ENCODE peak calls at places on chromosomes 1 and 21, in six cellular contexts. S is brain microvascular endothelial cell, X is fibroblast of the aortic adventitia, V is aorta, U is coronary artery, G is left lung. O is an unnamed sample.

GRCh38 chr1:47438321-47439150 is 692 bp downstream of the FOXD2 start:
- DNase-seq in S (no peak), X (no peak), V (no peak), U (no peak), G (no peak), O (no peak)

GRCh38 chr1:238764779-238765178 is 621.6 kb upstream of the CHRM3 start:
- DNase-seq in S (no peak), X (no peak), V (no peak), U (no peak), G (no peak), O (no peak)

GRCh38 chr21:36609654-36610053 is 89.3 kb upstream of the SIM2 start:
- DNase-seq in S (no peak), X (no peak), V (no peak), U (no peak), G (no peak), O (no peak)

GRCh38 chr1:150410582-150411101 is 46.7 kb downstream of the RPRD2 start:
- DNase-seq in S (peak; percentile 9), X (peak; percentile 75), V (no peak), U (no peak), G (peak; percentile 57), O (no peak)

GRCh38 chr1:89524369-89525168 is at the start of gene LRRC8B:
- DNase-seq in S (peak; percentile 68), X (peak; percentile 59), V (peak; percentile 97), U (peak; percentile 91), G (peak; percentile 96), O (peak; percentile 93)

GRCh38 chr1:91700771-91701493 is 185.0 kb downstream of the TGFBR3 start:
- DNase-seq in S (peak; percentile 32), X (peak; percentile 68), V (no peak), U (no peak), G (no peak), O (no peak)

GRCh38 chr1:186440584-186440983 is 20.3 kb downstream of the PDC start:
- DNase-seq in S (no peak), X (no peak), V (no peak), U (no peak), G (no peak), O (no peak)

GRCh38 chr1:158506369-158506987 is 34.5 kb downstream of the OR10R2 start:
- DNase-seq in S (peak; percentile 21), X (peak; percentile 23), V (no peak), U (no peak), G (no peak), O (peak; percentile 9)

GRCh38 chr1:78410643-78411042 is 80.1 kb upstream of the PTGFR start:
- DNase-seq in S (no peak), X (no peak), V (no peak), U (no peak), G (no peak), O (no peak)

GRCh38 chr1:42926870-42927242 is 31.8 kb downstream of the SLC2A1 start:
- DNase-seq in S (no peak), X (no peak), V (no peak), U (no peak), G (no peak), O (no peak)

GRCh38 chr1:240399381-240399780 is 212.6 kb downstream of the GREM2 start:
- DNase-seq in S (peak; percentile 96), X (peak; percentile 91), V (no peak), U (no peak), G (no peak), O (no peak)

GRCh38 chr1:115771847-115772457 is 3.4 kb upstream of the CASQ2 start:
- DNase-seq in S (peak; percentile 78), X (peak; percentile 91), V (peak; percentile 84), U (peak; percentile 85), G (peak; percentile 53), O (peak; percentile 77)

GRCh38 chr1:177185209-177185608 is 14.5 kb downstream of the BRINP2 start:
- DNase-seq in S (peak; percentile 47), X (peak; percentile 20), V (no peak), U (no peak), G (no peak), O (no peak)

GRCh38 chr1:177183801-177184200 is 13.0 kb downstream of the BRINP2 start:
- DNase-seq in S (no peak), X (no peak), V (no peak), U (no peak), G (no peak), O (no peak)

GRCh38 chr1:177181280-177181630 is 10.5 kb downstream of the BRINP2 start:
- DNase-seq in S (no peak), X (no peak), V (peak; percentile 72), U (no peak), G (no peak), O (no peak)

DNA sequence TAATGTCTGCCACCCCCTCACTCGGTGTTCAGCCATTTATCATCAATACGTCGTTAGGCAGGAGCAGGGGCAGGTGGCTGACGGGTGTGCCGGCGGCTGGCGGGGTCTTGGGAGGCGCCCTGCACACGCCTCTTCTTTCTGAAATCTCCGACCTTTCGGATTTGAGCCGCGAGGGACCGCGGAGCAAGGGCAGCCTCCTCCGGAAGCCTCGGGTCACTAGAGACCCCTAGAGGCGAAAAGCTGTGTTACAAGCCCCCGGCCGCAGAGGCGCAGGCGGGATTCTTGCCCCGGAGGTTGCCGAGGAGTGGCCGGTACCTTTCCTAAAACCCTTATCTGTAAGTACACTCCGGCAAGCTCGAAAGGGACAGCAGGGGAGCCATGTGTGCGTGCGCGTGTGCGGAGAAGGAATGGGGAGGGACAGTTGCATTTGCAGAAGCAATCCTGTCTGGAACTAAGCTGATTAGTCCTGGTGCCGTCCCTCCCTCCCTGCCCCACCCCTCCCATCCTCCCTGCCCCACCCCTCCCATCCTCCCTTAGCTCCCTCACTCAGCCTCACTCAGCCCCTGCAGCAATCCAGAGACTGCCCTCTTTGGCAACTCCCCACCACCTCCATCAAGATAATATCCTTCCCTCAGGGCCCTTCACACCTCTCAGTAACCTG is 11.0 kb downstream of the BRINP2 start:
- DNase-seq in S (peak; percentile 34), X (peak; percentile 47), V (peak; percentile 85), U (peak; percentile 77), G (peak; percentile 34), O (peak; percentile 52)
- H3K4me3 ChIP-seq in S (no peak overlapping the region), X (peak overlapping the region; percentile 42), V (no peak overlapping the region), U (peak overlapping the region; percentile 65), G (no peak overlapping the region), O (no peak overlapping the region)

GRCh38 chr1:154869351-154870116 is 547 bp downstream of the KCNN3 start:
- DNase-seq in S (peak; percentile 42), X (peak; percentile 53), V (peak; percentile 80), U (no peak), G (peak; percentile 61), O (peak; percentile 87)
- H3K4me3 ChIP-seq in S (peak overlapping the region; percentile 34), X (peak overlapping the region; percentile 40), V (no peak overlapping the region), U (peak overlapping the region; percentile 69), G (peak overlapping the region; percentile 22), O (peak overlapping the region; percentile 66)

GRCh38 chr21:26852422-26852821 is 7.2 kb upstream of the ADAMTS1 start:
- DNase-seq in S (no peak), X (no peak), V (no peak), U (no peak), G (no peak), O (no peak)
- H3K4me3 ChIP-seq in S (no peak overlapping the region), X (no peak overlapping the region), V (no peak overlapping the region), U (no peak overlapping the region), G (no peak overlapping the region), O (no peak overlapping the region)

GRCh38 chr1:167934407-167935251 is 1.9 kb upstream of the DCAF6 start:
- DNase-seq in S (no peak), X (peak; percentile 31), V (no peak), U (no peak), G (no peak), O (no peak)

GRCh38 chr1:167936930-167937708 is at the start of gene MPC2:
- DNase-seq in S (peak; percentile 53), X (peak; percentile 76), V (peak; percentile 86), U (peak; percentile 75), G (peak; percentile 84), O (peak; percentile 68)

GRCh38 chr1:167936068-167936929 is at the start of gene DCAF6:
- DNase-seq in S (peak; percentile 96), X (peak; percentile 99), V (peak; percentile 98), U (peak; percentile 98), G (peak; percentile 98), O (peak; percentile 98)

GRCh38 chr1:167935252-167936067 is 1.0 kb upstream of the DCAF6 start:
- DNase-seq in S (peak; percentile 44), X (peak; percentile 51), V (no peak), U (peak; percentile 75), G (peak; percentile 38), O (no peak)

GRCh38 chr1:167933779-167934178 is 2.7 kb upstream of the DCAF6 start:
- DNase-seq in S (no peak), X (no peak), V (no peak), U (no peak), G (no peak), O (no peak)
- H3K4me3 ChIP-seq in S (no peak overlapping the region), X (peak overlapping the region; percentile 88), V (no peak overlapping the region), U (peak overlapping the region; percentile 92), G (no peak overlapping the region), O (peak overlapping the region; percentile 88)

GRCh38 chr1:25890249-25891034 is 14.9 kb upstream of the PAQR7 start:
- DNase-seq in S (peak; percentile 22), X (peak; percentile 27), V (no peak), U (no peak), G (peak; percentile 60), O (no peak)

GRCh38 chr1:25895365-25895990 is 10.7 kb downstream of the STMN1 start:
- DNase-seq in S (peak; percentile 90), X (peak; percentile 95), V (peak; percentile 96), U (peak; percentile 91), G (peak; percentile 89), O (peak; percentile 91)

GRCh38 chr1:25891606-25892005 is 14.6 kb downstream of the STMN1 start:
- DNase-seq in S (no peak), X (no peak), V (no peak), U (no peak), G (no peak), O (no peak)

GRCh38 chr1:25896266-25896665 is 10.0 kb downstream of the STMN1 start:
- DNase-seq in S (peak; percentile 16), X (peak; percentile 35), V (no peak), U (no peak), G (no peak), O (no peak)

DNA sequence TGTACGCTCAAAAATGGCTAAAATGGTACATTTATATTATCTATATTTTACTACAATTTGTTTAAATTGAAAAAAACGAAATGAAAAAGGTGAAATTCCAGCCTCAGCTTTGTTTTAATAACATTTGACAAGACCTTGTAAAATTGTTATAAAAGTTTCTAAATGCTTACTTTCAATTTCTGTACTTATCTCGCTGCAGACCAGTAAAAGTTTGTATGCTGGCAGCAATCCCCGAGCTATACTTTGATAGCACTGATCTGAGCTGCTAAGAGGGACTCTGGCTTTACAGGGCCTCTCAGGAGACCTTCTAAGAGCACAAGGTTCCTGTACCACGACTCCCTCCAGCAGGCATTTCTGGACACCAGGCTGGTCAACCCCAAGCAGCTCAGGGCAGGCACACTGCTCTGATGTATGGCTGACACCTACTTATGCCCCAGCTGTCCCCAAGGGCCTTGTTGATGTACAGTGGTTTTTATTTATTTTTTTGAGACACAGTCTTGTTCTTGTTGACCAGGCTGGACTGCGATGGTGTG is 13.1 kb downstream of the STMN1 start:
- DNase-seq in S (peak; percentile 5), X (peak; percentile 47), V (no peak), U (no peak), G (no peak), O (no peak)
- H3K4me3 ChIP-seq in S (no peak overlapping the region), X (no peak overlapping the region), V (no peak overlapping the region), U (no peak overlapping the region), G (no peak overlapping the region), O (no peak overlapping the region)

GRCh38 chr1:208219659-208220282 is 24.4 kb downstream of the PLXNA2 start:
- DNase-seq in S (peak; percentile 60), X (peak; percentile 62), V (peak; percentile 90), U (peak; percentile 87), G (no peak), O (peak; percentile 87)
- H3K4me3 ChIP-seq in S (no peak overlapping the region), X (no peak overlapping the region), V (no peak overlapping the region), U (peak overlapping the region; percentile 11), G (no peak overlapping the region), O (peak overlapping the region; percentile 6)

O was measured in heart right ventricle.